ENCODE peak calls at places on chromosomes 16 and 17, in seven cellular contexts. T is uterus, J is body of pancreas, G is ovary, B is H54, P is A549, H is sigmoid colon. V is an unnamed sample.

GRCh38 chr16:81921873-81922584 is 89.2 kb downstream of the SDR42E1 start:
- DNase-seq in T (no peak), J (no peak), G (no peak), B (no peak), P (no peak), H (peak; percentile 9), V (no peak)

GRCh38 chr16:23064642-23065041 is 84.6 kb downstream of the USP31 start:
- DNase-seq in T (no peak), J (no peak), G (no peak), B (no peak), P (no peak), H (no peak), V (no peak)

GRCh38 chr16:50302472-50303005 is 36.2 kb downstream of the ADCY7 start:
- DNase-seq in T (peak; percentile 7), J (peak; percentile 4), G (peak; percentile 34), B (no peak), P (no peak), H (peak; percentile 27), V (no peak)

GRCh38 chr16:65284583-65284982 is 162.7 kb upstream of the CDH11 start:
- DNase-seq in T (no peak), J (no peak), G (no peak), B (no peak), P (no peak), H (no peak), V (no peak)

GRCh38 chr17:67751101-67752074 is 33.7 kb downstream of the NOL11 start:
- DNase-seq in T (no peak), J (no peak), G (no peak), B (no peak), P (no peak), H (no peak), V (no peak)

GRCh38 chr17:40903129-40903847 is 18.2 kb upstream of the KRT20 start:
- DNase-seq in T (no peak), J (no peak), G (no peak), B (peak; percentile 51), P (peak; percentile 94), H (no peak), V (no peak)

GRCh38 chr16:48271728-48272127 is 24.4 kb upstream of the ABCC11 start:
- DNase-seq in T (no peak), J (no peak), G (no peak), B (no peak), P (no peak), H (no peak), V (no peak)

GRCh38 chr17:80830020-80830780 is 161.4 kb upstream of the CHMP6 start:
- DNase-seq in T (no peak), J (no peak), G (no peak), B (no peak), P (no peak), H (peak; percentile 9), V (no peak)

GRCh38 chr17:80122026-80122575 is 20.7 kb downstream of the GAA start:
- DNase-seq in T (no peak), J (no peak), G (no peak), B (no peak), P (no peak), H (peak; percentile 58), V (no peak)

GRCh38 chr17:35612924-35613521 is 25.9 kb downstream of the AP2B1 start:
- DNase-seq in T (no peak), J (peak; percentile 49), G (peak; percentile 46), B (peak; percentile 6), P (no peak), H (no peak), V (no peak)

GRCh38 chr17:13609953-13610352 is 8.2 kb upstream of the HS3ST3A1 start:
- DNase-seq in T (no peak), J (no peak), G (no peak), B (no peak), P (no peak), H (no peak), V (no peak)

GRCh38 chr16:25141648-25142047 is 30.1 kb downstream of the LCMT1 start:
- DNase-seq in T (no peak), J (no peak), G (no peak), B (no peak), P (no peak), H (no peak), V (no peak)

GRCh38 chr16:22183901-22184614 is 21.8 kb downstream of the SDR42E2 start:
- DNase-seq in T (no peak), J (no peak), G (no peak), B (no peak), P (no peak), H (no peak), V (no peak)

GRCh38 chr17:63480826-63481487 is 4.1 kb downstream of the ACE start:
- DNase-seq in T (no peak), J (no peak), G (no peak), B (no peak), P (no peak), H (no peak), V (no peak)

GRCh38 chr17:17994271-17994670 is 21.6 kb downstream of the DRC3 start:
- DNase-seq in T (no peak), J (no peak), G (peak; percentile 62), B (no peak), P (peak; percentile 62), H (no peak), V (no peak)

GRCh38 chr17:20263595-20263994 is 203.7 kb downstream of the LGALS9B start:
- DNase-seq in T (no peak), J (no peak), G (no peak), B (no peak), P (no peak), H (no peak), V (no peak)

DNA sequence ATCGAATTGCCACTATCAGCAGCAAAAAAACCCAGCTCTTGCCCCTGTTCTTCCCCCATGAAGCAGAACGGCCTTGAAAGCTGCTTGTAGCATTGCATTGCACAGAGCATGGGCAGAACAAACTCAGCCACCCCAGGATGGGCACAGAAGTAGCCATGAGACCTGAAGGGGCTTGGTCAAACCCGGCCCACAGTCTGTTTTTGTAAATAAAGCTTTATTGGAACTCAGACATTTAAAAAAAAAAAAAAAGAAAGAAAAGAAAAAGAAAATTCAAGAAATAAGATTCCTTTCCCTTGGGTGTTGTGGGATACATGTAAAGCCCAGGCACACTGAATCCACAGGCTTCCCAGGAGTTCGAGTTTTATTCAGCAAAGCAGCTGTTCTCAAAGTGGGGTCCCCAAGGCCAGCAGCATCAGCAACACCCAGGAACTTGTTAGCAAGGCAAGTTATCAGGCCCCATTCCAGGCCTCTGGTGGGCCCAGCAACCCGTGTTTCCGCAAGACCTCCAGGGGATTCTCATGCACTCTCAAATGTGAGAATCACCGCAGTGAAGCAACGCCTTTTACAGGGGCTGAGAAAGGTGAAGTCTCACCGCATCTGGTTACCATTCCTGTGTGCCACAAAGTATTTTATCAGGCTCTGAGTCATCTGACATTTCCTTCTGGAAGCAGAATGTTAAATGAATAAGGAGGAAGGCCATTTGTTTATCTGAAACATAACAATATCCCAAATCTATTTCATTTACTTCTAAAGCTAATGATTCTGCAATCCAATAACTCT is 108.2 kb downstream of the SLC39A11 start:
- DNase-seq in T (no peak), J (no peak), G (no peak), B (peak; percentile 69), P (no peak), H (no peak), V (no peak)
- TF ChIP-seq POLR2A in T (no peak), J (no peak), G (no peak), B (no peak), P (no peak), H (no peak), V (no peak)

GRCh38 chr16:10750793-10751192 is 7.2 kb downstream of the NUBP1 start:
- DNase-seq in T (no peak), J (no peak), G (no peak), B (no peak), P (no peak), H (no peak), V (no peak)

GRCh38 chr16:10753670-10754069 is 10.0 kb downstream of the NUBP1 start:
- DNase-seq in T (no peak), J (no peak), G (peak; percentile 18), B (no peak), P (no peak), H (no peak), V (no peak)

GRCh38 chr16:10752843-10753523 is 9.3 kb downstream of the NUBP1 start:
- DNase-seq in T (no peak), J (no peak), G (peak; percentile 32), B (no peak), P (no peak), H (no peak), V (peak; percentile 19)

GRCh38 chr16:10749680-10750035 is 6.0 kb downstream of the NUBP1 start:
- DNase-seq in T (no peak), J (no peak), G (peak; percentile 16), B (no peak), P (no peak), H (no peak), V (no peak)

DNA sequence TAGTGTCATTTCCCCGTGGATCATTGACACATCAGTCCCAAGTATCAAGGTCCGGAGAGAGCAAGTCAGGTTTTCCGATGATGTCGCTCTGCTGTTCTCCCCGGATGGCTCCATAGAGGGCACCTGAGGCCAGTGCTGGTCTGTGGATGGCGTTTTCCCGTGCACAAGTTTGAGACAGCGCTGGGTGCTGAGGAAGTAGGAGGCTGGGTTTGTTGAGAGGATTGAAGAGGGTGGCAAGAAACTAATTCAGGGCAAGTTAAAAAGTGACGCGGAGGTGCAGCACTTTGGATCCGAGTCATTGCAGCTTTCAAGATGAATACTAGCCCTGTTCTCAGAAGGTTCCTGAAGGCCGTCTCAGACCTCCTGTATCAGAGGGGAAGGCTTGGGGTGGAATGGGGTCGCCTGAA is 7.7 kb downstream of the NUBP1 start:
- DNase-seq in T (no peak), J (no peak), G (peak; percentile 6), B (no peak), P (no peak), H (no peak), V (no peak)
- TF ChIP-seq POLR2A in T (no peak), J (no peak), G (no peak), B (no peak), P (no peak), H (no peak), V (no peak)

GRCh38 chr17:28744104-28744801 is 442 bp downstream of the TRAF4 start:
- DNase-seq in T (peak; percentile 67), J (peak; percentile 66), G (peak; percentile 83), B (no peak), P (peak; percentile 58), H (peak; percentile 74), V (no peak)
- TF ChIP-seq POLR2A in T (no peak), J (no peak), G (no peak), B (peak; percentile 17), P (no peak), H (no peak), V (no peak)

DNA sequence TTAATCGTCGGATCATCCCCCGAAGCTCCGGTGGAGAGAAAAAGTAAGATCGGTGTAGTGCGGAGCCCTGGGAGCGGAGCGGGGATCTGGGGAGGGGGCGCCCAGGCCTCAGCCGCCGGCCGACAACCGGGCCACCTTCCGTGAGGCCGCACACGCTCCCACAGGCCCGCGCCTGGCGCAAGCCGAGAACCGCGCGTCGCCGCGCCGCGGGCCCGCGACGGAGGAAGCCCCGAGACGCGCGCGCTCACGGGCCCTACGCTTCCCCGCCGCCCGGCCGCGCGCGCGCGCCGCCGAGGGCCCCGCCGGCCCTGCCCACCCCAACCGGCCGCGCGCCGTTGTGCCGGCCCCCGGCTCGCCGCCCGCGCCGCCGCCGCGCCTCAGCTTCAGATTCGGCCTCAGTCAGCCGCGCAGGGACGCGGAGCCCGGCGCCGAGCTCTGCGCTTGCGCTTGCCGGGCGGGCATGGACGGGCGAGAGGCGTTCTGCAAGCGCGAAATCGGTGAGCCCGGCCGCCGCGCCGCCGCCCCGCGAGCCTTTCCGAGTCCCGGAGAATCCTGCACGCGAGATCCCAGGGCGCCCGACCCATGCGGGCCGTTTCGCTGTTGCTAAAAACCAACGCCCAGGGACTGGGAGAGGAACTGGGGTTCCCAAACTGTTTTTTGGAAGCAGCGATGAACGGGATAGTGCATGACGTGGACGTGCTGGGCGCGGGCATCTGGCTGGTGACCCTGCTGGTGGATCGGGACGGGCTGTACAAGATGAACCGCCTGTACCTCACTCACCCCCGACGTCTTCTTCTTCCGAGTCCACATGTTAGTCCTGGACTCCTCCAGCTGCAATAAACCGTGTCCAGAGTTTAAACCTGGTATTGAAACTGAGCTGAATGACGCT is 28.0 kb upstream of the LRRC37A start:
- DNase-seq in T (peak; percentile 80), J (peak; percentile 86), G (peak; percentile 95), B (peak; percentile 93), P (peak; percentile 98), H (peak; percentile 91), V (peak; percentile 48)
- TF ChIP-seq POLR2A in T (peak; percentile 52), J (peak; percentile 85), G (peak; percentile 10), B (peak; percentile 65), P (peak; percentile 80), H (peak; percentile 33), V (peak; percentile 44)

V was measured in esophagus squamous epithelium.